ENCODE peak calls at places on chromosomes 5 and 9, in ten cellular contexts. D is ecto neural progenitor cell; O is choroid plexus epithelial cell; P is cardiac fibroblast; M is GM19239; G is germinal center; J is fibroblast of lung; S is lung microvascular endothelial cell; A is activated naive CD4-positive, alpha-beta T cell; X is GM23248. T is an unnamed sample.
A peak's percentile ranks its signal among the peaks of the same experiment; 100 is the strongest.

GRCh38 chr5:38780950-38781349 is 64.9 kb upstream of the OSMR start:
- DNase-seq in D (no peak), O (peak; percentile 96), P (peak; percentile 95), M (no peak), G (no peak), J (peak; percentile 91), S (peak; percentile 58), A (no peak), X (peak; percentile 70), T (peak; percentile 74)

GRCh38 chr5:59829389-59829788 is 64.1 kb downstream of the PDE4D start:
- DNase-seq in D (no peak), O (peak; percentile 91), P (peak; percentile 81), M (no peak), G (no peak), J (peak; percentile 90), S (no peak), A (no peak), X (peak; percentile 48), T (no peak)

GRCh38 chr5:119470851-119471451 is 18.7 kb downstream of the HSD17B4 start:
- DNase-seq in D (no peak), O (peak; percentile 70), P (peak; percentile 64), M (no peak), G (no peak), J (peak; percentile 72), S (peak; percentile 53), A (no peak), X (peak; percentile 56), T (peak; percentile 65)

GRCh38 chr5:16229357-16229940 is 49.9 kb upstream of the MARCHF11 start:
- DNase-seq in D (no peak), O (no peak), P (no peak), M (no peak), G (no peak), J (no peak), S (no peak), A (no peak), X (no peak), T (no peak)

GRCh38 chr5:54148062-54148461 is 162.3 kb downstream of the ARL15 start:
- DNase-seq in D (no peak), O (peak; percentile 52), P (peak; percentile 45), M (no peak), G (no peak), J (peak; percentile 45), S (no peak), A (no peak), X (peak; percentile 54), T (no peak)

GRCh38 chr5:58491216-58491892 is at the start of gene GAPT:
- DNase-seq in D (no peak), O (no peak), P (no peak), M (peak; percentile 17), G (peak; percentile 64), J (no peak), S (no peak), A (no peak), X (no peak), T (peak; percentile 46)

GRCh38 chr9:129898205-129898604 is 62.9 kb downstream of the USP20 start:
- DNase-seq in D (no peak), O (no peak), P (peak; percentile 51), M (no peak), G (no peak), J (peak; percentile 36), S (peak; percentile 54), A (no peak), X (peak; percentile 39), T (no peak)

GRCh38 chr5:150484964-150485769 is 22.8 kb upstream of the NDST1 start:
- DNase-seq in D (no peak), O (no peak), P (no peak), M (no peak), G (no peak), J (no peak), S (no peak), A (no peak), X (peak; percentile 38), T (no peak)

GRCh38 chr5:34035732-34036131 is 7.3 kb downstream of the C1QTNF3 start:
- DNase-seq in D (no peak), O (no peak), P (no peak), M (no peak), G (no peak), J (no peak), S (no peak), A (no peak), X (no peak), T (peak; percentile 29)

GRCh38 chr5:143403357-143403606 is 204 bp downstream of the NR3C1 start:
- DNase-seq in D (no peak), O (no peak), P (no peak), M (no peak), G (no peak), J (no peak), S (no peak), A (no peak), X (no peak), T (no peak)

GRCh38 chr9:126000731-126001580 is 253.8 kb downstream of the PBX3 start:
- DNase-seq in D (no peak), O (no peak), P (no peak), M (no peak), G (no peak), J (no peak), S (no peak), A (no peak), X (no peak), T (no peak)

GRCh38 chr5:73625314-73625904 is 587 bp upstream of the ARHGEF28 start:
- DNase-seq in D (no peak), O (peak; percentile 48), P (peak; percentile 52), M (peak; percentile 12), G (no peak), J (peak; percentile 48), S (peak; percentile 32), A (no peak), X (no peak), T (peak; percentile 6)

GRCh38 chr5:33362915-33363314 is 77.8 kb upstream of the TARS1 start:
- DNase-seq in D (no peak), O (peak; percentile 55), P (peak; percentile 92), M (no peak), G (no peak), J (peak; percentile 45), S (peak; percentile 73), A (no peak), X (no peak), T (no peak)

GRCh38 chr9:5447337-5447736 is 3.0 kb upstream of the CD274 start:
- DNase-seq in D (no peak), O (no peak), P (no peak), M (no peak), G (no peak), J (no peak), S (no peak), A (no peak), X (no peak), T (no peak)

GRCh38 chr5:150514708-150515211 is 6.8 kb downstream of the NDST1 start:
- DNase-seq in D (no peak), O (no peak), P (peak; percentile 32), M (no peak), G (no peak), J (no peak), S (peak; percentile 91), A (no peak), X (peak; percentile 71), T (no peak)

GRCh38 chr9:7974335-7975005 is 174.9 kb upstream of the DMAC1 start:
- DNase-seq in D (no peak), O (no peak), P (no peak), M (no peak), G (peak; percentile 22), J (no peak), S (no peak), A (no peak), X (no peak), T (no peak)

GRCh38 chr5:1659100-1660036 is 135.6 kb upstream of the LPCAT1 start:
- DNase-seq in D (peak; percentile 39), O (no peak), P (no peak), M (no peak), G (no peak), J (no peak), S (no peak), A (no peak), X (no peak), T (no peak)

GRCh38 chr5:124669300-124669648 is 77.2 kb downstream of the ZNF608 start:
- DNase-seq in D (no peak), O (no peak), P (no peak), M (no peak), G (no peak), J (no peak), S (no peak), A (no peak), X (no peak), T (no peak)

GRCh38 chr5:160230686-160231527 is 1.6 kb downstream of the FABP6 start:
- DNase-seq in D (no peak), O (peak; percentile 37), P (peak; percentile 29), M (no peak), G (no peak), J (peak; percentile 5), S (no peak), A (no peak), X (peak; percentile 57), T (peak; percentile 5)

GRCh38 chr9:132078369-132079356 is 1.0 kb downstream of the MED27 start:
- DNase-seq in D (no peak), O (peak; percentile 33), P (peak; percentile 63), M (no peak), G (peak; percentile 8), J (peak; percentile 40), S (no peak), A (peak; percentile 5), X (peak; percentile 81), T (no peak)

GRCh38 chr5:96785271-96785670 is 22.5 kb downstream of the ERAP1 start:
- DNase-seq in D (no peak), O (no peak), P (no peak), M (no peak), G (no peak), J (no peak), S (no peak), A (no peak), X (no peak), T (no peak)

GRCh38 chr5:157511656-157512644 is 51.9 kb downstream of the NIPAL4 start:
- DNase-seq in D (no peak), O (peak; percentile 99), P (peak; percentile 99), M (no peak), G (no peak), J (peak; percentile 99), S (peak; percentile 98), A (no peak), X (peak; percentile 99), T (peak; percentile 65)

GRCh38 chr9:91978739-91979414 is 28.8 kb upstream of the ROR2 start:
- DNase-seq in D (peak; percentile 61), O (peak; percentile 93), P (peak; percentile 92), M (no peak), G (no peak), J (peak; percentile 75), S (peak; percentile 25), A (no peak), X (peak; percentile 87), T (no peak)

GRCh38 chr5:168368854-168369253 is 77.4 kb downstream of the WWC1 start:
- DNase-seq in D (no peak), O (no peak), P (no peak), M (no peak), G (no peak), J (no peak), S (no peak), A (no peak), X (no peak), T (no peak)

GRCh38 chr9:13241283-13241682 is 38.2 kb downstream of the MPDZ start:
- DNase-seq in D (no peak), O (no peak), P (no peak), M (no peak), G (no peak), J (no peak), S (no peak), A (no peak), X (no peak), T (no peak)

GRCh38 chr5:9339206-9339818 is 206.6 kb downstream of the SEMA5A start:
- DNase-seq in D (no peak), O (no peak), P (no peak), M (no peak), G (no peak), J (no peak), S (no peak), A (no peak), X (no peak), T (no peak)